ENCODE peak calls at places on chromosomes 4 and X, in ten cellular contexts. G is body of pancreas, B is endothelial cell of umbilical vein, K is lower leg skin, Z is IMR-90, S is HCT116, C is NB4, W is GM12892, L is upper lobe of left lung, V is A549. Q is an unnamed sample.

GRCh38 chrX:145818522-145819075 is 970 bp downstream of the SLITRK2 start:
- DNase-seq in S (no peak), V (no peak), B (no peak), L (no peak), K (no peak), C (no peak), W (no peak), Z (no peak), G (no peak), Q (no peak)

GRCh38 chr4:26484032-26484515 is 6.2 kb downstream of the CCKAR start:
- DNase-seq in K (no peak), S (no peak), G (no peak), V (no peak), C (no peak), L (no peak), Z (peak; percentile 35), B (no peak), W (no peak), Q (no peak)

GRCh38 chr4:29075366-29075765 is 1644.8 kb upstream of the PCDH7 start:
- DNase-seq in S (no peak), C (no peak), B (no peak), Z (no peak), L (no peak), K (no peak), G (no peak), W (no peak), V (no peak), Q (no peak)

GRCh38 chr4:25930722-25931354 is 16.8 kb downstream of the SMIM20 start:
- DNase-seq in G (no peak), V (no peak), L (no peak), Z (no peak), K (no peak), W (no peak), B (no peak), S (no peak), C (no peak), Q (no peak)

GRCh38 chr4:6986067-6986780 is 56.9 kb upstream of the TADA2B start:
- DNase-seq in V (no peak), C (peak; percentile 80), W (no peak), B (peak; percentile 73), G (no peak), L (no peak), K (peak; percentile 89), Z (peak; percentile 84), S (no peak), Q (peak; percentile 78)

GRCh38 chr4:25212822-25213221 is 21.0 kb upstream of the PI4K2B start:
- DNase-seq in G (no peak), L (no peak), K (no peak), C (no peak), B (no peak), S (no peak), W (no peak), Z (no peak), V (no peak), Q (no peak)

GRCh38 chr4:174154455-174154854 is 129.0 kb downstream of the FBXO8 start:
- DNase-seq in C (no peak), V (peak; percentile 27), L (no peak), W (no peak), G (peak; percentile 8), Z (peak; percentile 76), K (no peak), S (no peak), B (peak; percentile 4), Q (peak; percentile 11)

GRCh38 chr4:120633810-120634209 is 288.7 kb downstream of the PRDM5 start:
- DNase-seq in K (no peak), Z (no peak), W (no peak), B (no peak), L (no peak), V (no peak), C (no peak), G (no peak), S (no peak), Q (no peak)

GRCh38 chrX:30995705-30996104 is 76.1 kb downstream of the FTHL17 start:
- DNase-seq in L (no peak), V (no peak), G (no peak), C (no peak), B (no peak), K (no peak), W (no peak), Z (no peak), S (no peak), Q (no peak)

GRCh38 chr4:38323141-38323634 is 340.8 kb upstream of the KLF3 start:
- DNase-seq in W (no peak), L (no peak), V (no peak), K (no peak), G (no peak), S (no peak), C (peak; percentile 45), B (no peak), Z (peak; percentile 43), Q (no peak)
- TF ChIP-seq POLR2A in W (peak; percentile 80), L (no peak), V (no peak), K (no peak), G (no peak), S (peak; percentile 80), C (no peak), B (no peak), Z (no peak), Q (peak; percentile 38)

GRCh38 chrX:54999717-55000598 is at the start of gene APEX2:
- DNase-seq in G (peak; percentile 92), V (peak; percentile 83), Z (peak; percentile 91), K (peak; percentile 96), B (peak; percentile 92), L (peak; percentile 97), S (peak; percentile 83), W (peak; percentile 57), C (peak; percentile 94), Q (peak; percentile 94)
- TF ChIP-seq POLR2A in G (peak; percentile 39), V (peak; percentile 89), Z (peak; percentile 85), K (no peak), B (peak; percentile 72), L (peak; percentile 79), S (peak; percentile 34), W (peak; percentile 91), C (peak; percentile 91), Q (peak; percentile 94)

GRCh38 chr4:44678094-44679023 is at the start of gene GUF1:
- DNase-seq in L (peak; percentile 97), K (peak; percentile 97), W (peak; percentile 56), Z (peak; percentile 86), S (peak; percentile 79), V (peak; percentile 38), B (peak; percentile 93), G (peak; percentile 91), C (peak; percentile 94), Q (peak; percentile 95)
- TF ChIP-seq POLR2A in L (peak; percentile 80), K (no peak), W (peak; percentile 95), Z (peak; percentile 90), S (peak; percentile 87), V (peak; percentile 61), B (peak; percentile 93), G (peak; percentile 45), C (peak; percentile 92), Q (peak; percentile 97)

GRCh38 chr4:1246901-1247810 is 1.8 kb downstream of the CTBP1 start:
- DNase-seq in K (peak; percentile 87), S (no peak), W (peak; percentile 50), L (peak; percentile 72), Z (no peak), B (no peak), V (no peak), C (peak; percentile 73), G (peak; percentile 33), Q (peak; percentile 43)
- TF ChIP-seq POLR2A in K (no peak), S (no peak), W (no peak), L (no peak), Z (no peak), B (peak; percentile 13), V (no peak), C (no peak), G (no peak), Q (no peak)

GRCh38 chrX:2690856-2691542 is at the start of gene CD99:
- DNase-seq in B (peak; percentile 91), Z (peak; percentile 78), G (peak; percentile 96), W (peak; percentile 88), K (peak; percentile 98), C (peak; percentile 90), L (peak; percentile 98), S (no peak), V (peak; percentile 83), Q (no peak)
- TF ChIP-seq POLR2A in B (peak; percentile 72), Z (peak; percentile 39), G (peak; percentile 28), W (peak; percentile 71), K (no peak), C (no peak), L (peak; percentile 90), S (no peak), V (no peak), Q (peak; percentile 40)

GRCh38 chr4:74096265-74096980 is 2.6 kb downstream of the CXCL2 start:
- DNase-seq in W (no peak), L (no peak), Z (no peak), B (peak; percentile 66), C (no peak), G (no peak), V (no peak), S (no peak), K (no peak), Q (no peak)

GRCh38 chr4:74097161-74097560 is 1.8 kb downstream of the CXCL2 start:
- DNase-seq in C (no peak), B (peak; percentile 25), V (no peak), W (no peak), K (no peak), G (no peak), L (no peak), S (no peak), Z (no peak), Q (no peak)

GRCh38 chr4:74095886-74096264 is 3.1 kb downstream of the CXCL2 start:
- DNase-seq in K (no peak), Z (no peak), V (no peak), S (no peak), W (no peak), C (no peak), L (no peak), G (no peak), B (peak; percentile 29), Q (no peak)

GRCh38 chr4:74098628-74098995 is 383 bp downstream of the CXCL2 start:
- DNase-seq in L (no peak), G (no peak), K (no peak), B (peak; percentile 38), W (no peak), Z (no peak), S (no peak), C (peak; percentile 26), V (no peak), Q (peak; percentile 33)

GRCh38 chr4:74097631-74098550 is 1.1 kb downstream of the CXCL2 start:
- DNase-seq in V (no peak), G (no peak), W (no peak), L (no peak), Z (no peak), K (no peak), C (peak; percentile 12), S (no peak), B (peak; percentile 48), Q (no peak)
- TF ChIP-seq POLR2A in V (no peak), G (no peak), W (no peak), L (peak; percentile 44), Z (peak; percentile 68), K (no peak), C (no peak), S (no peak), B (peak; percentile 17), Q (peak; percentile 14)

GRCh38 chrX:40012800-40013682 is 84.7 kb downstream of the BCOR start:
- DNase-seq in C (peak; percentile 91), K (peak; percentile 92), S (no peak), L (peak; percentile 88), G (peak; percentile 53), B (peak; percentile 68), W (no peak), Z (peak; percentile 35), V (peak; percentile 28), Q (peak; percentile 8)
- TF ChIP-seq POLR2A in C (peak; percentile 44), K (no peak), S (no peak), L (no peak), G (no peak), B (no peak), W (no peak), Z (no peak), V (peak; percentile 29), Q (no peak)

GRCh38 chrX:15675490-15675921 is 10.9 kb upstream of the CLTRN start:
- DNase-seq in C (peak; percentile 79), K (peak; percentile 97), W (peak; percentile 61), V (peak; percentile 54), G (peak; percentile 92), S (peak; percentile 70), Z (no peak), B (no peak), L (peak; percentile 89), Q (peak; percentile 94)
- TF ChIP-seq POLR2A in C (peak; percentile 4), K (no peak), W (peak; percentile 13), V (peak; percentile 60), G (no peak), S (no peak), Z (peak; percentile 25), B (no peak), L (peak; percentile 55), Q (peak; percentile 60)

Q was measured in erythroblast.